ENCODE peak calls at places on chromosomes 11 and 22, in five cellular contexts. One of them, this sample, is unnamed.

GRCh38 chr11:61955416-61956135 is 5.4 kb downstream of the BEST1 start:
- DNase-seq in ovary: peak
- DNase-seq in epithelial cell of esophagus: peak
- DNase-seq in OCI-LY7: no peak
- DNase-seq in lower lobe of right lung: peak
- DNase-seq in this sample: no peak

GRCh38 chr11:4191031-4191571 is 96.5 kb downstream of the RRM1 start:
- DNase-seq in ovary: no peak
- DNase-seq in epithelial cell of esophagus: no peak
- DNase-seq in OCI-LY7: no peak
- DNase-seq in lower lobe of right lung: no peak
- DNase-seq in this sample: no peak

GRCh38 chr11:2293396-2294339 is 8.1 kb downstream of the C11orf21 start:
- DNase-seq in ovary: no peak
- DNase-seq in epithelial cell of esophagus: no peak
- DNase-seq in OCI-LY7: no peak
- DNase-seq in lower lobe of right lung: peak
- DNase-seq in this sample: no peak

GRCh38 chr11:128553662-128554392 is 33.5 kb downstream of the ETS1 start:
- DNase-seq in ovary: no peak
- DNase-seq in epithelial cell of esophagus: no peak
- DNase-seq in OCI-LY7: peak
- DNase-seq in lower lobe of right lung: no peak
- DNase-seq in this sample: peak

GRCh38 chr11:1081601-1082311 is 7.1 kb downstream of the MUC2 start:
- DNase-seq in ovary: no peak
- DNase-seq in epithelial cell of esophagus: no peak
- DNase-seq in OCI-LY7: no peak
- DNase-seq in lower lobe of right lung: peak
- DNase-seq in this sample: no peak

GRCh38 chr11:47641585-47642098 is 717 bp downstream of the MTCH2 start:
- DNase-seq in ovary: no peak
- DNase-seq in epithelial cell of esophagus: peak
- DNase-seq in OCI-LY7: peak
- DNase-seq in lower lobe of right lung: no peak
- DNase-seq in this sample: no peak

GRCh38 chr11:69167916-69168691 is 12.4 kb downstream of the SMIM38 start:
- DNase-seq in ovary: no peak
- DNase-seq in epithelial cell of esophagus: peak
- DNase-seq in OCI-LY7: no peak
- DNase-seq in lower lobe of right lung: no peak
- DNase-seq in this sample: peak

GRCh38 chr22:37501176-37501609 is 15.0 kb upstream of the MFNG start:
- DNase-seq in ovary: peak
- DNase-seq in epithelial cell of esophagus: no peak
- DNase-seq in OCI-LY7: no peak
- DNase-seq in lower lobe of right lung: no peak
- DNase-seq in this sample: no peak

GRCh38 chr11:36149538-36150242 is 139.5 kb downstream of the COMMD9 start:
- DNase-seq in ovary: peak
- DNase-seq in epithelial cell of esophagus: peak
- DNase-seq in OCI-LY7: no peak
- DNase-seq in lower lobe of right lung: peak
- DNase-seq in this sample: peak

GRCh38 chr11:87036756-87037449 is 831 bp upstream of the TMEM135 start:
- DNase-seq in ovary: no peak
- DNase-seq in epithelial cell of esophagus: peak
- DNase-seq in OCI-LY7: peak
- DNase-seq in lower lobe of right lung: no peak
- DNase-seq in this sample: no peak

GRCh38 chr11:13535819-13536218 is 40.0 kb upstream of the PTH start:
- DNase-seq in ovary: no peak
- DNase-seq in epithelial cell of esophagus: no peak
- DNase-seq in OCI-LY7: peak
- DNase-seq in lower lobe of right lung: no peak
- DNase-seq in this sample: peak

GRCh38 chr11:47389577-47390072 is 11.3 kb upstream of the SPI1 start:
- DNase-seq in ovary: peak
- DNase-seq in epithelial cell of esophagus: no peak
- DNase-seq in OCI-LY7: no peak
- DNase-seq in lower lobe of right lung: peak
- DNase-seq in this sample: no peak

GRCh38 chr11:119416606-119417580 is 6.1 kb downstream of the THY1 start:
- DNase-seq in ovary: no peak
- DNase-seq in epithelial cell of esophagus: peak
- DNase-seq in OCI-LY7: no peak
- DNase-seq in lower lobe of right lung: no peak
- DNase-seq in this sample: peak

GRCh38 chr11:60918941-60919275 is 5.0 kb downstream of the TMEM109 start:
- DNase-seq in ovary: no peak
- DNase-seq in epithelial cell of esophagus: peak
- DNase-seq in OCI-LY7: no peak
- DNase-seq in lower lobe of right lung: no peak
- DNase-seq in this sample: peak

GRCh38 chr22:50186789-50187523 is 1.2 kb downstream of the TRABD start:
- DNase-seq in ovary: peak
- DNase-seq in epithelial cell of esophagus: peak
- DNase-seq in OCI-LY7: peak
- DNase-seq in lower lobe of right lung: peak
- DNase-seq in this sample: peak

GRCh38 chr11:96267490-96268010 is 75.4 kb downstream of the MAML2 start:
- DNase-seq in ovary: no peak
- DNase-seq in epithelial cell of esophagus: peak
- DNase-seq in OCI-LY7: peak
- DNase-seq in lower lobe of right lung: no peak
- DNase-seq in this sample: peak

GRCh38 chr22:40509401-40510134 is 127.0 kb downstream of the MRTFA start:
- DNase-seq in ovary: peak
- DNase-seq in epithelial cell of esophagus: peak
- DNase-seq in OCI-LY7: no peak
- DNase-seq in lower lobe of right lung: no peak
- DNase-seq in this sample: peak

GRCh38 chr11:66373261-66373660 is 1.7 kb upstream of the SLC29A2 start:
- DNase-seq in ovary: no peak
- DNase-seq in epithelial cell of esophagus: no peak
- DNase-seq in OCI-LY7: no peak
- DNase-seq in lower lobe of right lung: no peak
- DNase-seq in this sample: no peak

GRCh38 chr11:82872377-82873150 is 27.7 kb downstream of the PRCP start:
- DNase-seq in ovary: no peak
- DNase-seq in epithelial cell of esophagus: no peak
- DNase-seq in OCI-LY7: no peak
- DNase-seq in lower lobe of right lung: no peak
- DNase-seq in this sample: no peak

GRCh38 chr11:134519390-134519750 is 107.3 kb upstream of the B3GAT1 start:
- DNase-seq in ovary: no peak
- DNase-seq in epithelial cell of esophagus: no peak
- DNase-seq in OCI-LY7: no peak
- DNase-seq in lower lobe of right lung: no peak
- DNase-seq in this sample: no peak

GRCh38 chr11:1126935-1127663 is 30.7 kb upstream of the MUC5AC start:
- DNase-seq in ovary: peak
- DNase-seq in epithelial cell of esophagus: no peak
- DNase-seq in OCI-LY7: no peak
- DNase-seq in lower lobe of right lung: no peak
- DNase-seq in this sample: no peak

GRCh38 chr11:36385121-36385530 is 89.0 kb downstream of the PRR5L start:
- DNase-seq in ovary: no peak
- DNase-seq in epithelial cell of esophagus: peak
- DNase-seq in OCI-LY7: no peak
- DNase-seq in lower lobe of right lung: no peak
- DNase-seq in this sample: peak

GRCh38 chr11:58688779-58689503 is 42.8 kb downstream of the GLYAT start:
- DNase-seq in ovary: no peak
- DNase-seq in epithelial cell of esophagus: peak
- DNase-seq in OCI-LY7: no peak
- DNase-seq in lower lobe of right lung: no peak
- DNase-seq in this sample: no peak

GRCh38 chr11:126405374-126405773 is 49.9 kb downstream of the ST3GAL4 start:
- DNase-seq in ovary: no peak
- DNase-seq in epithelial cell of esophagus: peak
- DNase-seq in OCI-LY7: no peak
- DNase-seq in lower lobe of right lung: no peak
- DNase-seq in this sample: no peak

GRCh38 chr11:66725646-66726045 is 3.4 kb downstream of the SPTBN2 start:
- DNase-seq in ovary: no peak
- DNase-seq in epithelial cell of esophagus: no peak
- DNase-seq in OCI-LY7: no peak
- DNase-seq in lower lobe of right lung: no peak
- DNase-seq in this sample: no peak

GRCh38 chr11:1875093-1875785 is 16.5 kb downstream of the PRR33 start:
- DNase-seq in ovary: peak
- DNase-seq in epithelial cell of esophagus: no peak
- DNase-seq in OCI-LY7: no peak
- DNase-seq in lower lobe of right lung: peak
- DNase-seq in this sample: no peak

GRCh38 chr11:38718659-38719058 is 2120.6 kb upstream of the RAG2 start:
- DNase-seq in ovary: no peak
- DNase-seq in epithelial cell of esophagus: peak
- DNase-seq in OCI-LY7: no peak
- DNase-seq in lower lobe of right lung: no peak
- DNase-seq in this sample: no peak

GRCh38 chr11:66701432-66702240 is 23.9 kb upstream of the RBM4B start:
- DNase-seq in ovary: no peak
- DNase-seq in epithelial cell of esophagus: no peak
- DNase-seq in OCI-LY7: no peak
- DNase-seq in lower lobe of right lung: no peak
- DNase-seq in this sample: no peak

GRCh38 chr11:75627879-75628668 is 40.8 kb downstream of the MAP6 start:
- DNase-seq in ovary: peak
- DNase-seq in epithelial cell of esophagus: no peak
- DNase-seq in OCI-LY7: no peak
- DNase-seq in lower lobe of right lung: no peak
- DNase-seq in this sample: peak

GRCh38 chr11:114847599-114847998 is 169.3 kb downstream of the NXPE2 start:
- DNase-seq in ovary: no peak
- DNase-seq in epithelial cell of esophagus: no peak
- DNase-seq in OCI-LY7: no peak
- DNase-seq in lower lobe of right lung: no peak
- DNase-seq in this sample: no peak

GRCh38 chr22:29638678-29639077 is 35.2 kb downstream of the NF2 start:
- DNase-seq in ovary: no peak
- DNase-seq in epithelial cell of esophagus: no peak
- DNase-seq in OCI-LY7: no peak
- DNase-seq in lower lobe of right lung: no peak
- DNase-seq in this sample: no peak
- TF ChIP-seq CTCF in ovary: no peak
- TF ChIP-seq CTCF in epithelial cell of esophagus: no peak
- TF ChIP-seq CTCF in OCI-LY7: no peak
- TF ChIP-seq CTCF in lower lobe of right lung: no peak
- TF ChIP-seq CTCF in this sample: no peak

GRCh38 chr22:25953276-25953675 is 211.3 kb downstream of the MYO18B start:
- DNase-seq in ovary: no peak
- DNase-seq in epithelial cell of esophagus: no peak
- DNase-seq in OCI-LY7: no peak
- DNase-seq in lower lobe of right lung: no peak
- DNase-seq in this sample: no peak
- H3K4me3 ChIP-seq in ovary: no peak
- H3K4me3 ChIP-seq in epithelial cell of esophagus: no peak
- H3K4me3 ChIP-seq in OCI-LY7: no peak
- H3K4me3 ChIP-seq in lower lobe of right lung: no peak
- H3K4me3 ChIP-seq in this sample: no peak

DNA sequence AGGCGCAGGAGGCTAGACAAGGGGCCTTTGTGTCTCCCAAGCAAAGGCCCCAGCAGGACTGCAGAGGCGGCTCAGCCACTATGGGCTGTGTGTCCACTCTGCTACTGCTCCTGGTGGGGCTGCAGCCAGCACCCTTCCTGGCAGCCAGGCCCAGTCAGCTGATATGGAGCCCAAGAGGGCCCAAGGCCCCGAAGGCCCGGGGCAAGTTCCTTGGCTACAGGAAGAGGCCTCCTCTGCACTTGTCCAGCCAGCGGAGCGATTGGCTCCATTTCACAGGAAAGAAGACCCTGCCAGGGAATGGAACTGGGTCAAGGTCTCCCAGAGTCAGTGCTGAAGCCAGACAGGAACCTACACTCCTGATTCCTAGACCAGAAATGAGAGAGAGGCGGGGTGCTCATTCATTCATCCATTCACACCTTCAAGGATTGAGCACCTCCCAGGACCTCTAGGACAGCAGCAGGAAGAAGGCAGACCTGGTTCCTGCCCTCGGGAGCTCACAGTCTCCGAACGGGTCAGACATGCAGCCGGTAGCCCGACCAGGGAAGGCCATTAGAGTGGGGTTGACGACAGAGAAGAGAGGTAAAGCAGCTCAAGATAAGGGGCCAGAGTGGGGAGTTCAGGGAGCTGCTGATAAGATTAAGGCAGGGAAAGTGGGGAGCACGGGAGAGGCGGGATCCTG is 811 bp upstream of the P2RY2 start:
- DNase-seq in ovary: peak
- DNase-seq in epithelial cell of esophagus: no peak
- DNase-seq in OCI-LY7: no peak
- DNase-seq in lower lobe of right lung: peak
- DNase-seq in this sample: no peak
- TF ChIP-seq CTCF in ovary: no peak
- TF ChIP-seq CTCF in epithelial cell of esophagus: no peak
- TF ChIP-seq CTCF in OCI-LY7: no peak
- TF ChIP-seq CTCF in lower lobe of right lung: no peak
- TF ChIP-seq CTCF in this sample: no peak

DNA sequence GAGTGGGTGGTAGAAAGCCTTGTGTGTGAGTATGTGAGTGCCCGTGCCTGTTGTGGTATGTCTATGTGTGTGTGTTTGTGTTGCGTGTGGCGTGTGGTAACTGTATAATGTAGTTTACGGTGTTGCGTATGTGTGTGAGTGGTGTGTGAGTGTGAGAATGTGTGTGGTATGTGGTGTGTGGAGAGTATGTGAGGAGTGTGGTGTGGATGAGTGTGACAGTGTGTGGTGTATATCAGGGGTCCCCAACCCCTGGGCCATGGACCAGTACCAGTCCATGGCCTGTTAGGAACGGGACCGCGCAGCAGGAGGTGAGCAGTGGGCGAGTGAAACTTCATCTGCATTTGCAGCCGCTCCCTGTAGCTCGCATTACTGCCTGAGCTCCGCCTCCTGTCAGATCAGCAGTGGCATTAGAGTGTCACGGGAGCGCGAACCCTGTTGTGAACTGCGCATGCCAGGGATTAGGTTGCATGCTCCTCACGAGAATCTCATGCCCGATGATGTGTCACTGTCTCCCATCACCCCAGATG is 5.7 kb downstream of the UPK3A start:
- DNase-seq in ovary: no peak
- DNase-seq in epithelial cell of esophagus: peak
- DNase-seq in OCI-LY7: no peak
- DNase-seq in lower lobe of right lung: no peak
- DNase-seq in this sample: peak
- H3K4me3 ChIP-seq in ovary: no peak
- H3K4me3 ChIP-seq in epithelial cell of esophagus: no peak
- H3K4me3 ChIP-seq in OCI-LY7: no peak
- H3K4me3 ChIP-seq in lower lobe of right lung: no peak
- H3K4me3 ChIP-seq in this sample: no peak